ENCODE peak calls at places on chromosomes 3 and 15, in four cellular contexts. A, K, B and R are unnamed samples.
A peak's percentile ranks its signal among the peaks of the same experiment; 100 is the strongest.

GRCh38 chr3:183085634-183086390 is 13.5 kb downstream of the MCCC1 start:
- DNase-seq in A (no peak), K (no peak), B (no peak), R (no peak)

GRCh38 chr3:64270143-64270542 is 44.9 kb upstream of the PRICKLE2 start:
- DNase-seq in A (no peak), K (no peak), B (no peak), R (no peak)

GRCh38 chr15:74843891-74844299 is 939 bp upstream of the ULK3 start:
- DNase-seq in A (no peak), K (no peak), B (no peak), R (no peak)

GRCh38 chr3:153246805-153247204 is 84.8 kb downstream of the RAP2B start:
- DNase-seq in A (no peak), K (no peak), B (no peak), R (no peak)

GRCh38 chr15:58467722-58468436 is 36.1 kb downstream of the LIPC start:
- DNase-seq in A (no peak), K (no peak), B (no peak), R (no peak)

GRCh38 chr3:1026395-1026794 is 66.4 kb upstream of the CNTN6 start:
- DNase-seq in A (no peak), K (no peak), B (no peak), R (no peak)

GRCh38 chr3:176167272-176167671 is 1030.0 kb downstream of the TBL1XR1 start:
- DNase-seq in A (no peak), K (no peak), B (no peak), R (no peak)

GRCh38 chr3:28575100-28575747 is 226.6 kb upstream of the AZI2 start:
- DNase-seq in A (peak; percentile 57), K (no peak), B (peak; percentile 42), R (peak; percentile 46)

GRCh38 chr3:131109156-131109555 is 82.5 kb downstream of the NEK11 start:
- DNase-seq in A (no peak), K (no peak), B (no peak), R (no peak)

GRCh38 chr3:57998366-57999283 is 9.6 kb upstream of the FLNB start:
- DNase-seq in A (no peak), K (no peak), B (no peak), R (no peak)

GRCh38 chr3:83224101-83224868 is 1462.8 kb upstream of the GBE1 start:
- DNase-seq in A (no peak), K (no peak), B (no peak), R (no peak)

GRCh38 chr15:48059786-48060185 is 61.0 kb upstream of the SLC24A5 start:
- DNase-seq in A (no peak), K (no peak), B (peak; percentile 64), R (no peak)

GRCh38 chr15:36601497-36601932 is 22.1 kb downstream of the CDIN1 start:
- DNase-seq in A (no peak), K (no peak), B (no peak), R (no peak)

GRCh38 chr3:184399410-184399809 is 19.6 kb downstream of the CHRD start:
- DNase-seq in A (no peak), K (no peak), B (no peak), R (no peak)

GRCh38 chr15:81027200-81027599 is 26.5 kb downstream of the TLNRD1 start:
- DNase-seq in A (no peak), K (no peak), B (no peak), R (no peak)

GRCh38 chr3:98791341-98792325 is 28.5 kb downstream of the ST3GAL6 start:
- DNase-seq in A (no peak), K (no peak), B (no peak), R (no peak)

GRCh38 chr15:87967951-87968350 is 288.6 kb downstream of the NTRK3 start:
- DNase-seq in A (no peak), K (no peak), B (no peak), R (no peak)

GRCh38 chr3:109640146-109640652 is 302.9 kb upstream of the DPPA4 start:
- DNase-seq in A (no peak), K (no peak), B (no peak), R (no peak)

GRCh38 chr3:3705090-3705775 is 94.0 kb upstream of the LRRN1 start:
- DNase-seq in A (peak; percentile 58), K (no peak), B (peak; percentile 60), R (peak; percentile 27)

GRCh38 chr3:169298247-169298992 is 365.1 kb downstream of the MECOM start:
- DNase-seq in A (no peak), K (no peak), B (no peak), R (no peak)

GRCh38 chr3:69200384-69201068 is 78.1 kb upstream of the LMOD3 start:
- DNase-seq in A (no peak), K (no peak), B (no peak), R (no peak)

GRCh38 chr3:18544135-18544534 is 119.0 kb upstream of the SATB1 start:
- DNase-seq in A (no peak), K (no peak), B (no peak), R (no peak)

GRCh38 chr3:46960081-46960701 is 16.4 kb downstream of the CCDC12 start:
- DNase-seq in A (peak; percentile 27), K (no peak), B (no peak), R (no peak)

GRCh38 chr15:39555885-39556284 is 25.0 kb upstream of the THBS1 start:
- DNase-seq in A (no peak), K (no peak), B (no peak), R (no peak)

GRCh38 chr3:11201246-11202024 is 47.1 kb downstream of the HRH1 start:
- DNase-seq in A (no peak), K (no peak), B (no peak), R (no peak)

GRCh38 chr3:141127344-141128125 is 76.4 kb downstream of the SPSB4 start:
- DNase-seq in A (no peak), K (no peak), B (no peak), R (no peak)

GRCh38 chr3:150545419-150546225 is 674 bp downstream of the SERP1 start:
- DNase-seq in A (peak; percentile 81), K (peak; percentile 37), B (peak; percentile 46), R (no peak)

GRCh38 chr3:172709776-172710708 is 825 bp downstream of the NCEH1 start:
- DNase-seq in A (peak; percentile 70), K (no peak), B (peak; percentile 46), R (peak; percentile 51)

DNA sequence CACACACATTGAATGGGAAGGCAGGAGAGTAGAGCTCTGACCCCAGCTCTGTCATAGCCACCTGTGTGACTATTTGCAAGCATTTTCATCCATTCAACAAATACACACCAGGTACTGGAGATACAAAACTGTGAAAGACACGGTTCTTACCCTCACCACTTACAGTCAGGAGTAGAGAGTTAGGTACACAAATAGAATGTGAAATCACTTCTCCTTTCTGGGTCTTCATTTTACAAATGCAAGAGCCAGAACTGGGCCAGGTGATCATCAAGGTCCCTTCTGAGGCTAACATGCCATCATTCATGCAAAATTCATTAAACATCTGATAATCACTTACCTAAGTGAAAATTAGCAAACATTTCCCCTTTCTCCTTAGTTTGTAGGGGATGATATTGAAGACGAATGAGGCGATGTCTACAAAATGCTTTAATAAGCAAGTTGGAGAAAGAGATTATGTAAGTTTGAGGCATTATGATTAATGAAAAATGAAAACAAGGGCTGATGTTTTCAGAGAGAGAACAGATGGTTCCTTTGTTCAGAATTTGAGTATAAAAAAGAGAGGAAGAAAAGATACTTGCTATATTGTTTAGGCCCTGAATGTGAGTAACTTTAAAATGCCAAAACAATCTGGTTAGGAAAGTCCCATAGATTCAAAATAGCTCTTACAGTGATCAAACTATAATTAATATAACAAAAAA is 88.6 kb downstream of the LPP start:
- DNase-seq in A (no peak), K (no peak), B (no peak), R (no peak)
- H3K27ac ChIP-seq in A (peak overlapping the region; percentile 72), K (no peak overlapping the region), B (no peak overlapping the region), R (no peak overlapping the region)

DNA sequence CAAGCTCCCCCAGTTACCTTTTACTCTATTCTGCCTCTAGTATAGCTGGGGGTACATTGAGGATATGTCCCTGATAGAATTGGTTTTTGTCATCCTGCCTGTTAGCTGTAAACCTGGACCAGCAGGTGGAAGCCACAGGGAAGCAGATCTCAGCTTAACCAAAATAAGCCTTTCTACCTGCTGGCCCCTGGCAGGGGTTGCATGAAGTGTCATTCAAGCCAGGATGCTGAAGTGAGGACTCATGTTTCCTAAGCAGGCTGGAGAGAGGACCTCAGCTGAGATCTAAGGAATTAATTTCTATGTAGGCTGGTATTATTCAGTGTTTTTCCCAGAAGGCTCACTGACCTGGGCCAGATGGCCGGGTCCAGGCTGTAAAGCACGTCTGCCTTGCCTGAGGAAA is 128.9 kb downstream of the MEGF11 start:
- DNase-seq in A (no peak), K (no peak), B (no peak), R (no peak)
- H3K27ac ChIP-seq in A (no peak overlapping the region), K (no peak overlapping the region), B (no peak overlapping the region), R (no peak overlapping the region)

DNA sequence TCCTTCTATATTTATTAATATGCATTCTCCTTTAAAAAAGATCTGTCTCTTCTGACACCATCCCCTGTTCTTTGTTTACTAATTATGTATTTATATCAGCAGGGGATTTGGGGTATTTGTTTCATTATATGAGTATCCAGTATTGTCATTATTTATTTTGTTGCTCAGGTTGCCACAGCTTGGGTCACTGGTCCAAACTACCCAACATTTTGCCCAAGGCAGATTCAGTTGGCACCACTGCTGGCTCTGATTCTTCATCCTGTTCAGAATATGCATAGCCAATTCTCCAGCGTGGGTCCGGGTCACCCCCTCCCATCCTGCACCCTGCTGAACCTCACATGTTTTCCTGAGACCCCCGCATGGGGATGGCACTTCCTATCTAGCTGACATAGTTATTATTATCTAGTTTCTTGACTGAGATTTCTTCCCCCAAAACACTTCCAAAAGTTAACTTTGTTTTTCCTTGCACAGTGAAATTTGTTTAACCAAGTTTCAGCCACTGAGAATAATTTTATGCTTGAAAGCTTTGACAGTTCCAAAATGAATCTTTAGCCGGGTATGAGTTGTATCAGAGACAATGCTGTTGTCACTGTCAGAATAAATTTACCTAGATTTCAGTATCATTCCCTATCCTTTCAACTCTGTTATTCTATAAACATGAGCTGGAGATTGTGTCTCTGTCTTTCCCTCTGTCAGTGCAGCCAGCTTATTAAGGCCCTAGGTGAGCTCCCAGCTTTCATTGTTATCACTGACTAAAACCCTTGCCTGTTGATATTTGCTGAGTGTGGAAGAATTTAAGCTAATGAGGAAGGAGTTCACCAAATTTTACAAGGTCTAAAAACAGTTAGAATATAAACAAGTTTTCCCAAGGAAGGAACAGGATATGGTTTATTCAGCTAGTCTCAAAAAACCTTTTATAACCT is 70.3 kb downstream of the TGFBR2 start:
- DNase-seq in A (no peak), K (no peak), B (no peak), R (no peak)
- H3K27ac ChIP-seq in A (peak overlapping the region; percentile 6), K (peak overlapping the region; percentile 30), B (no peak overlapping the region), R (no peak overlapping the region)

GRCh38 chr15:51077565-51078153 is 17.0 kb downstream of the TNFAIP8L3 start:
- DNase-seq in A (peak; percentile 83), K (no peak), B (no peak), R (peak; percentile 5)
- H3K27ac ChIP-seq in A (peak overlapping the region; percentile 52), K (no peak overlapping the region), B (no peak overlapping the region), R (no peak overlapping the region)

DNA sequence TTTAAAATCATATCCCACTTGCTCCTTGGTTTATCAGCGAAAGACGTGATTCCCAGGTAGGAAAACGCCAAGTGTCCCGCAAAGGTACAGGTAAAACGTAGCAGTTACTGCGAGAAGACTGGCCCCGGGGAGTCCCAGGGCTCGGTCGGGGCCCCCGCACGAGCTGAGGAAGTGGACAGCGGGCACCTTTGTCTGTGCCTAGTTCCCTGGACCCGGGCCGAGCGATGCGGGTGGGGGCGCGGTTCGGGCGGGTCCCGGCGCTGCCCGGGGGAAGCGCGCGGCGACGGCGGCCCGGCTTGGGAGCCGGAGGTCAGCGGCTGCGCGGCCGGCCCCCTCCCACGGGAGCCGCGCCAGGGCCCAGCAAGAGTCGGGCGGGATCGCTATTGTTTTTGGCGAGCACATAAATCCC is 857 bp upstream of the NEO1 start:
- DNase-seq in A (peak; percentile 77), K (peak; percentile 1), B (peak; percentile 61), R (peak; percentile 72)
- H3K27ac ChIP-seq in A (peak overlapping the region; percentile 89), K (no peak overlapping the region), B (peak overlapping the region; percentile 99), R (peak overlapping the region; percentile 98)